ENCODE peak calls at places on chromosomes 13 and 19, in six cellular contexts. J is GM12878, U is HepG2, D is upper lobe of left lung, O is K562, X is A549. W is an unnamed sample.

GRCh38 chr19:17871878-17872250 is at the start of gene SLC5A5:
- ATAC-seq in J (peak; percentile 19), U (no peak), D (no peak), O (peak; percentile 16), X (no peak), W (no peak)

GRCh38 chr13:58655086-58655485 is 1023.5 kb downstream of the PCDH17 start:
- ATAC-seq in J (no peak), U (no peak), D (no peak), O (no peak), X (no peak), W (no peak)

GRCh38 chr19:30799854-30800755 is 427.9 kb downstream of the ZNF536 start:
- ATAC-seq in J (no peak), U (peak; percentile 83), D (no peak), O (peak; percentile 93), X (peak; percentile 94), W (no peak)

GRCh38 chr13:42478531-42479156 is 95.3 kb upstream of the TNFSF11 start:
- ATAC-seq in J (peak; percentile 90), U (peak; percentile 28), D (no peak), O (peak; percentile 34), X (peak; percentile 77), W (no peak)

GRCh38 chr19:15091918-15092753 is 10.1 kb downstream of the OR1I1 start:
- ATAC-seq in J (peak; percentile 68), U (peak; percentile 77), D (no peak), O (peak; percentile 80), X (peak; percentile 82), W (no peak)

GRCh38 chr13:24162604-24163003 is 2.1 kb downstream of the SPATA13 start:
- ATAC-seq in J (no peak), U (no peak), D (no peak), O (no peak), X (no peak), W (no peak)

GRCh38 chr19:17807731-17808316 is 12.9 kb downstream of the B3GNT3 start:
- ATAC-seq in J (no peak), U (no peak), D (no peak), O (no peak), X (no peak), W (no peak)

GRCh38 chr19:41734585-41734984 is 20.7 kb upstream of the CEACAM6 start:
- ATAC-seq in J (no peak), U (no peak), D (peak; percentile 88), O (no peak), X (peak; percentile 26), W (no peak)

GRCh38 chr19:40783711-40784110 is 5.7 kb downstream of the RAB4B start:
- ATAC-seq in J (no peak), U (no peak), D (no peak), O (no peak), X (no peak), W (no peak)

GRCh38 chr13:73972503-73972902 is 161.7 kb downstream of the KLF12 start:
- ATAC-seq in J (no peak), U (peak; percentile 91), D (no peak), O (no peak), X (no peak), W (no peak)

GRCh38 chr19:4402171-4403004 is at the start of gene CHAF1A:
- ATAC-seq in J (peak; percentile 95), U (peak; percentile 94), D (peak; percentile 98), O (peak; percentile 97), X (peak; percentile 97), W (peak; percentile 97)
- TF ChIP-seq EP300 in J (peak; percentile 42), U (no peak), D (peak; percentile 27), O (no peak), X (no peak), W (no peak)

DNA sequence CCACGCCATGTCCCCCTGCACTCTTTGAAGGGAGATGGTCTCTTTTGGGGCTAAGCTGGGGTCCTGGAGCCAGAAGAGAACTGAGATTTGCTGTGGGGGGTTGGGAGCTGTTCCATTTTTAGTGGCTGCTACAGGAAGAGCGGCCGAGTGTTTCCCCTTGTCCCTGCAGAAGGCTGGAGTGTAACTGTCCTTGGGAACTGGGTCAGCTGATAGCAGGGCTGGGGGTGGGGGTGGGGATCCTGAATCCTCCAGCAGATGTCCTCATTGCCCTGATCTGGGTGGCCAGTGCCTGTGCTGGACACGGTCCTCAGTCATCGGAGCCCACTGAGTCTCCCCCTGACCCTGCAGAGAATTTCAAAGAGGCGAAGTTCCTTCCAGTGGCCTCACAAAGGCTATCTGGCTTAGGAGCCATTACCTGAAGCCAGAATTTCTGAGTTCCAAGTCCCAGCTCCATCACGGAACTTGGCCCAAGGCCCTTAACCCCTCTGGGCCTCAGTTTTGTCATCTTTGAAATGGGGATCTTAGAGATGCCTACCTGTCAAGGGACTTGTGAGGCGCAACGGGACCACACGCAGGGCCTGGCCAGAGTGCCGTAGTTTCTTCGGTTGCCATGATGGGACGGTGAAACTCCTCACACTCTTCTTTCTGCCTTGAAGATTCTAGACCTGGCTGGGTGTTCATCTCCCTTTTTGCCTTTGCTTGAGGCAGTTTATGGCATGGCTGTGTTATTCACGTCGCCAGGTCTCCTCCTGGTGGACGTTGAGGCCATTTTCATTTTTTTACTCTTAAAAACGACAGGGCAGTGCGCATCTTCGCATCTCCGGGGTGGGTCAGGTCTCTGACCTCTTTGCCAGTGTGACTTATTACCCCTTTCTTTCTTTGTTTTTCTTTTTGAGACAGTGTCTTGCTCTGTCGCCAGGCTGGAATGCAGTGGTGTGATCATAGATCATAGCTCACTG is 51.9 kb downstream of the DNM2 start:
- ATAC-seq in J (no peak), U (peak; percentile 92), D (no peak), O (peak; percentile 90), X (peak; percentile 68), W (peak; percentile 60)
- TF ChIP-seq CTCF in J (no peak), U (peak; percentile 80), D (peak; percentile 12), O (peak; percentile 36), X (peak; percentile 26), W (peak; percentile 49)

GRCh38 chr13:39501711-39502324 is 101.2 kb downstream of the LHFPL6 start:
- ATAC-seq in J (peak; percentile 14), U (no peak), D (peak; percentile 81), O (no peak), X (no peak), W (no peak)
- TF ChIP-seq EP300 in J (no peak), U (no peak), D (peak; percentile 61), O (no peak), X (no peak), W (no peak)

GRCh38 chr13:110369400-110369799 is 62.3 kb downstream of the COL4A2 start:
- ATAC-seq in J (no peak), U (no peak), D (no peak), O (no peak), X (no peak), W (no peak)
- TF ChIP-seq CTCF in J (no peak), U (no peak), D (no peak), O (no peak), X (no peak), W (no peak)

DNA sequence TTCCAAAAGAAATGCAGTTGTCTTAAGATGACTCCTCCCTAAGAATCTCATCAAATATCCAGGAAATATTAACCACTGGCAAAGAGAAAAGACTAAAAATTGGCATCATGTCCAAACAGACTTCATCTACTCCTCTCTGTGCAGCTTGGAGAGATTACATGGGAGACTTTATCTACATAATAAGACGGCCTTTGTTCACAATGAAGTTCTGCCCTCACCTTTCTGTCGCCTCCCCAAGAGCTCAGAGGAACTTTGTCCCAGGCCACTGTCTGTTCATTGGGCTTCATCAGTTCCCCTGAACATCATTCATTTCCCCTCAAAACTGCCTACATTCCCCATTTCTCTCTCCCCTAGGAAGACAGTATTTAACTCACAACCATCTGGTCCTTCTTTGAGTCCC is 22.4 kb upstream of the MRI1 start:
- ATAC-seq in J (no peak), U (no peak), D (no peak), O (no peak), X (no peak), W (no peak)
- TF ChIP-seq EP300 in J (no peak), U (no peak), D (no peak), O (no peak), X (no peak), W (no peak)

GRCh38 chr13:32195713-32196112 is 119.5 kb downstream of the ZAR1L start:
- ATAC-seq in J (no peak), U (peak; percentile 91), D (no peak), O (no peak), X (no peak), W (no peak)

GRCh38 chr13:32187651-32188050 is 127.5 kb downstream of the ZAR1L start:
- ATAC-seq in J (no peak), U (no peak), D (no peak), O (no peak), X (no peak), W (no peak)

DNA sequence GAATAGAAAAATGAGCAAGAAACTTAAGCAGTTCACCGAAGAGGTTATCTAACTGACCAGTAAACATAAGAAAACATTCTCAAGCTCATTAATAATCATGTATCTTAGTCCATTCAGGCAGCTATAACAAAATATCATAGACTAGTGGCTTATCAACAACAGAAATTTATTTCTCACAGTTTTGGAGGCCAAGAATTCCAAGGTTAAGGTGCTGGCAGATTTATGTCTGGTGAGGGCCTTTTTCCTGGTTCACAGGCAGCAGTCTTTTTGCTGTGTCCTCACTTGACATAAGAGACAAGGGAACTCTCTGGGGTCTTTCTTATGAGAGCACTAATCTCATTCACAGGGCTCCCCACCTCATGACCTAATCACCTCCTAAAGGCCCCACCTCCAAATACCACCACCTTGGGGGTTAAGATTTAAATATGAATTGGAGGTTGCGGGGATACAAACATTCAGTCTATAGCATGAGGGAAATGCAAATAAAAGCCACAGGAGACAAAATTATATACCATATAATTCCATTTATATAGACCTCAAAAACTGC is 123.6 kb downstream of the ZAR1L start:
- ATAC-seq in J (no peak), U (no peak), D (no peak), O (no peak), X (no peak), W (no peak)
- TF ChIP-seq CTCF in J (no peak), U (no peak), D (no peak), O (no peak), X (no peak), W (no peak)